ENCODE peak calls at places on chromosomes 12 and 14, in four cellular contexts. P, I, S and D are unnamed samples.
A peak's percentile ranks its signal among the peaks of the same experiment; 100 is the strongest.

GRCh38 chr12:54217774-54218221 is 29.0 kb upstream of the SMUG1 start:
- DNase-seq in P (no peak), I (no peak), S (no peak), D (no peak)

GRCh38 chr12:19546611-19547162 is 107.4 kb downstream of the AEBP2 start:
- DNase-seq in P (peak; percentile 44), I (no peak), S (no peak), D (no peak)

GRCh38 chr14:64891839-64892375 is 12.2 kb upstream of the SPTB start:
- DNase-seq in P (no peak), I (no peak), S (no peak), D (peak; percentile 66)

GRCh38 chr12:1374296-1374695 is 220.1 kb downstream of the FBXL14 start:
- DNase-seq in P (no peak), I (no peak), S (no peak), D (no peak)

GRCh38 chr14:58535084-58535483 is 102.7 kb upstream of the DACT1 start:
- DNase-seq in P (no peak), I (no peak), S (no peak), D (no peak)

GRCh38 chr14:48575772-48576171 is 900.4 kb upstream of the MDGA2 start:
- DNase-seq in P (no peak), I (no peak), S (no peak), D (no peak)

GRCh38 chr12:109915171-109916040 is 15.3 kb downstream of the TCHP start:
- DNase-seq in P (no peak), I (no peak), S (no peak), D (no peak)

GRCh38 chr12:25266522-25266921 is 15.8 kb upstream of the KRAS start:
- DNase-seq in P (no peak), I (no peak), S (no peak), D (no peak)

GRCh38 chr12:116150452-116150851 is 127.0 kb downstream of the MED13L start:
- DNase-seq in P (no peak), I (no peak), S (no peak), D (no peak)

GRCh38 chr14:96424104-96424989 is 32.4 kb downstream of the AK7 start:
- DNase-seq in P (peak; percentile 21), I (peak; percentile 28), S (no peak), D (peak; percentile 32)

GRCh38 chr14:79949906-79950305 is 261.4 kb downstream of the DIO2 start:
- DNase-seq in P (no peak), I (no peak), S (no peak), D (no peak)

GRCh38 chr12:46282829-46283228 is 14.0 kb upstream of the SLC38A1 start:
- DNase-seq in P (no peak), I (no peak), S (no peak), D (no peak)

GRCh38 chr12:104596128-104596799 is 139.5 kb downstream of the CHST11 start:
- DNase-seq in P (peak; percentile 73), I (no peak), S (no peak), D (no peak)